ENCODE peak calls at places on chromosomes 16 and 17, in ten cellular contexts. T, N, O, G, V, E, I, M, X and J are unnamed samples.

GRCh38 chr16:56999409-57000270 is 10.3 kb downstream of the NLRC5 start:
- DNase-seq in T (no peak), N (no peak), O (no peak), G (no peak), V (no peak), E (no peak), I (no peak), M (no peak), X (no peak), J (no peak)

GRCh38 chr17:80751070-80751459 is 206.4 kb downstream of the RPTOR start:
- DNase-seq in T (no peak), N (peak), O (no peak), G (peak), V (no peak), E (no peak), I (no peak), M (no peak), X (no peak), J (no peak)

GRCh38 chr17:64457156-64457555 is 8.2 kb downstream of the MILR1 start:
- DNase-seq in T (no peak), N (peak), O (no peak), G (peak), V (no peak), E (no peak), I (no peak), M (no peak), X (no peak), J (peak)

GRCh38 chr16:65904361-65904760 is 462.1 kb upstream of the CDH5 start:
- DNase-seq in T (no peak), N (no peak), O (no peak), G (no peak), V (no peak), E (no peak), I (no peak), M (no peak), X (no peak), J (no peak)

GRCh38 chr17:58334661-58335060 is 6.1 kb upstream of the TSPOAP1 start:
- DNase-seq in T (no peak), N (no peak), O (no peak), G (no peak), V (no peak), E (no peak), I (peak), M (no peak), X (peak), J (no peak)

GRCh38 chr17:79865351-79866210 is 26.3 kb upstream of the CBX4 start:
- DNase-seq in T (no peak), N (no peak), O (no peak), G (no peak), V (no peak), E (no peak), I (no peak), M (no peak), X (peak), J (no peak)

GRCh38 chr16:79097781-79098180 is 502.8 kb downstream of the MAF start:
- DNase-seq in T (no peak), N (no peak), O (no peak), G (no peak), V (no peak), E (no peak), I (no peak), M (no peak), X (no peak), J (no peak)

GRCh38 chr16:2468142-2468724 is 2.9 kb upstream of the NTN3 start:
- DNase-seq in T (no peak), N (peak), O (peak), G (no peak), V (no peak), E (no peak), I (peak), M (peak), X (peak), J (no peak)

GRCh38 chr17:6054372-6054771 is 15.8 kb upstream of the WSCD1 start:
- DNase-seq in T (no peak), N (no peak), O (no peak), G (no peak), V (no peak), E (no peak), I (no peak), M (no peak), X (no peak), J (no peak)

GRCh38 chr16:27470567-27471431 is 68.8 kb downstream of the IL21R start:
- DNase-seq in T (no peak), N (peak), O (no peak), G (peak), V (no peak), E (peak), I (peak), M (no peak), X (no peak), J (no peak)

GRCh38 chr17:49180998-49181635 is 29.3 kb downstream of the GNGT2 start:
- DNase-seq in T (no peak), N (no peak), O (no peak), G (no peak), V (peak), E (no peak), I (no peak), M (no peak), X (no peak), J (no peak)

GRCh38 chr17:68057531-68057952 is 22.0 kb downstream of the KPNA2 start:
- DNase-seq in T (no peak), N (peak), O (peak), G (peak), V (peak), E (no peak), I (no peak), M (no peak), X (peak), J (no peak)

GRCh38 chr17:2123467-2124251 is 68.8 kb downstream of the HIC1 start:
- DNase-seq in T (peak), N (peak), O (no peak), G (peak), V (no peak), E (no peak), I (no peak), M (no peak), X (peak), J (no peak)

GRCh38 chr16:77591347-77591746 is 131.0 kb upstream of the NUDT7 start:
- DNase-seq in T (no peak), N (no peak), O (no peak), G (no peak), V (no peak), E (no peak), I (no peak), M (no peak), X (no peak), J (no peak)

GRCh38 chr16:68425498-68426354 is 22.6 kb downstream of the SMPD3 start:
- DNase-seq in T (no peak), N (no peak), O (no peak), G (no peak), V (no peak), E (no peak), I (no peak), M (no peak), X (no peak), J (no peak)

GRCh38 chr17:42548070-42548837 is 4.5 kb upstream of the HSD17B1 start:
- DNase-seq in T (peak), N (no peak), O (peak), G (no peak), V (peak), E (no peak), I (peak), M (no peak), X (peak), J (no peak)

GRCh38 chr16:73483076-73483791 is 435.3 kb upstream of the ZFHX3 start:
- DNase-seq in T (no peak), N (no peak), O (no peak), G (no peak), V (no peak), E (no peak), I (no peak), M (no peak), X (peak), J (no peak)

GRCh38 chr17:40714473-40714872 is 10.9 kb upstream of the KRT24 start:
- DNase-seq in T (no peak), N (no peak), O (no peak), G (no peak), V (no peak), E (no peak), I (no peak), M (no peak), X (no peak), J (no peak)

GRCh38 chr16:9340402-9341095 is 249.1 kb downstream of the HAPSTR1 start:
- DNase-seq in T (no peak), N (no peak), O (no peak), G (no peak), V (no peak), E (no peak), I (no peak), M (no peak), X (no peak), J (no peak)

GRCh38 chr16:28186752-28187151 is 25.0 kb downstream of the XPO6 start:
- DNase-seq in T (no peak), N (peak), O (no peak), G (peak), V (no peak), E (no peak), I (no peak), M (no peak), X (no peak), J (no peak)

GRCh38 chr17:64638552-64639198 is 23.4 kb downstream of the SMURF2 start:
- DNase-seq in T (no peak), N (peak), O (no peak), G (peak), V (no peak), E (no peak), I (no peak), M (no peak), X (no peak), J (peak)

GRCh38 chr16:57485916-57486857 is at the start of gene DOK4:
- DNase-seq in T (peak), N (peak), O (peak), G (peak), V (peak), E (no peak), I (peak), M (peak), X (peak), J (no peak)

GRCh38 chr16:83002351-83003334 is 375.9 kb downstream of the CDH13 start:
- DNase-seq in T (no peak), N (peak), O (no peak), G (no peak), V (no peak), E (no peak), I (no peak), M (no peak), X (no peak), J (no peak)

GRCh38 chr17:77315551-77316190 is 174.9 kb downstream of the SEC14L1 start:
- DNase-seq in T (no peak), N (no peak), O (peak), G (peak), V (no peak), E (no peak), I (peak), M (no peak), X (peak), J (no peak)

GRCh38 chr17:20008242-20009051 is 712 bp upstream of the SPECC1 start:
- DNase-seq in T (peak), N (no peak), O (peak), G (peak), V (no peak), E (no peak), I (no peak), M (peak), X (peak), J (no peak)

GRCh38 chr17:79391376-79391775 is 219.5 kb downstream of the RBFOX3 start:
- DNase-seq in T (no peak), N (no peak), O (no peak), G (no peak), V (no peak), E (no peak), I (no peak), M (no peak), X (no peak), J (no peak)

GRCh38 chr16:30786936-30787612 is at the start of gene ZNF629:
- DNase-seq in T (peak), N (peak), O (peak), G (peak), V (no peak), E (no peak), I (peak), M (peak), X (peak), J (no peak)

GRCh38 chr17:1467258-1467657 is 11.2 kb upstream of the CRK start:
- DNase-seq in T (no peak), N (no peak), O (no peak), G (no peak), V (no peak), E (no peak), I (no peak), M (no peak), X (no peak), J (no peak)

GRCh38 chr17:58335061-58335731 is 6.6 kb upstream of the TSPOAP1 start:
- DNase-seq in T (no peak), N (no peak), O (no peak), G (no peak), V (no peak), E (no peak), I (peak), M (no peak), X (peak), J (no peak)

GRCh38 chr16:56345406-56346050 is 79.8 kb downstream of the AMFR start:
- DNase-seq in T (peak), N (no peak), O (no peak), G (no peak), V (no peak), E (no peak), I (peak), M (no peak), X (no peak), J (no peak)

GRCh38 chr16:80369559-80369958 is 171.2 kb upstream of the DYNLRB2 start:
- DNase-seq in T (peak), N (peak), O (no peak), G (peak), V (peak), E (peak), I (no peak), M (peak), X (peak), J (peak)
- TF ChIP-seq CTCF in T (peak), N (peak), O (no peak), G (peak), V (peak), E (peak), I (peak), M (peak), X (peak), J (peak)

GRCh38 chr17:78383725-78384471 is 5.4 kb downstream of the PGS1 start:
- DNase-seq in T (peak), N (peak), O (no peak), G (peak), V (no peak), E (no peak), I (peak), M (peak), X (peak), J (peak)
- H3K4me3 ChIP-seq in T (no peak), N (no peak), O (no peak), G (no peak), V (no peak), E (no peak), I (no peak), M (no peak), X (no peak), J (peak)

GRCh38 chr17:37417852-37418251 is 11.2 kb downstream of the TADA2A start:
- DNase-seq in T (no peak), N (peak), O (no peak), G (peak), V (no peak), E (no peak), I (no peak), M (no peak), X (no peak), J (no peak)

GRCh38 chr17:37410357-37410756 is 3.7 kb downstream of the TADA2A start:
- DNase-seq in T (no peak), N (peak), O (no peak), G (no peak), V (no peak), E (no peak), I (no peak), M (no peak), X (no peak), J (no peak)

DNA sequence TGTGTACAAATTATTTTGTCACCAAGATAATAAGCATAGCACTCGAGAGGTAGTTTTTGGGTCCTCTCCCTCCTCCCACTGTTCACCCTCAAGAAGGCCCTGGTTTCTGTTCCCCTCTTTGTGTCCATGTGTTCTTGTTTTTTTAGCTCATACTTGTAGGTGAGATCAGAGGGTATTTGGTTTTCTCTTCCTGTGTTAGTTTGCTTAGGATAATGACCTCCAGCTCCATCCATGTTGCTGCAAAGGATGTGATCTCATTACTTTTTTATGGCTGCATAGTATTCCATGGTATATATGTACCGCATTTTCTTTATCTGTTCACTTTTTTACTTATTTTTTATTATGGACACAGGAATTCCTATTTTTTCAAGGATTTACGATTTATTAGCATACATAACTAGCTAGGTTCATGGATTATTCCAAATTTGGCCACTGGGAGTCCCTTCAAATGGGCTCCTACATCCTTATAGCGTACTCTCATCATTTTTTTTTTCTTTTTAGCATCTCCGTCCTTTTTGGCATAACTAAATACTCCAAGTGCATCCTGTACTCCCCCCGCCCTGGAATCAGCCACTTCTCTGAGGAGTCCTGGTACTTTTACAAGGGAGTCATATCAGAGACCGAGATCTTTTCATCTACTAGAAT is 7.3 kb downstream of the TADA2A start:
- DNase-seq in T (no peak), N (peak), O (no peak), G (peak), V (no peak), E (no peak), I (no peak), M (no peak), X (no peak), J (no peak)
- TF ChIP-seq CTCF in T (no peak), N (peak), O (peak), G (peak), V (no peak), E (peak), I (no peak), M (peak), X (peak), J (no peak)

GRCh38 chr17:45371414-45372324 is 54.8 kb upstream of the MAP3K14 start:
- DNase-seq in T (peak), N (peak), O (peak), G (peak), V (no peak), E (peak), I (peak), M (peak), X (peak), J (peak)
- H3K4me3 ChIP-seq in T (peak), N (peak), O (peak), G (no peak), V (no peak), E (peak), I (no peak), M (peak), X (peak), J (peak)

GRCh38 chr16:67339453-67339852 is 12.8 kb downstream of the LRRC36 start:
- DNase-seq in T (no peak), N (peak), O (no peak), G (peak), V (no peak), E (peak), I (no peak), M (no peak), X (no peak), J (no peak)
- TF ChIP-seq CTCF in T (no peak), N (peak), O (peak), G (peak), V (peak), E (peak), I (no peak), M (no peak), X (peak), J (no peak)